ENCODE peak calls at places on chromosomes 4 and X, in ten cellular contexts. One of them, this sample, is unnamed.

GRCh38 chr4:56907489-56908205 is at the start of gene REST:
- DNase-seq in psoas muscle: peak
- DNase-seq in RWPE1: peak
- DNase-seq in foreskin fibroblast: peak
- DNase-seq in fibroblast of mammary gland: peak
- DNase-seq in fibroblast of villous mesenchyme: peak
- DNase-seq in colonic mucosa: peak
- DNase-seq in transverse colon: peak
- DNase-seq in spleen: peak
- DNase-seq in MCF 10A: peak
- DNase-seq in this sample: peak

GRCh38 chr4:101192244-101192643 is 155.1 kb downstream of the PPP3CA start:
- DNase-seq in psoas muscle: no peak
- DNase-seq in RWPE1: no peak
- DNase-seq in foreskin fibroblast: no peak
- DNase-seq in fibroblast of mammary gland: peak
- DNase-seq in fibroblast of villous mesenchyme: peak
- DNase-seq in colonic mucosa: no peak
- DNase-seq in transverse colon: no peak
- DNase-seq in spleen: no peak
- DNase-seq in MCF 10A: no peak
- DNase-seq in this sample: no peak

GRCh38 chrX:47351706-47352105 is 18.7 kb upstream of the ZNF157 start:
- DNase-seq in psoas muscle: no peak
- DNase-seq in RWPE1: no peak
- DNase-seq in foreskin fibroblast: no peak
- DNase-seq in fibroblast of mammary gland: peak
- DNase-seq in fibroblast of villous mesenchyme: peak
- DNase-seq in colonic mucosa: no peak
- DNase-seq in transverse colon: no peak
- DNase-seq in spleen: no peak
- DNase-seq in MCF 10A: peak
- DNase-seq in this sample: no peak

GRCh38 chr4:94036964-94037363 is 170.7 kb upstream of the SMARCAD1 start:
- DNase-seq in psoas muscle: no peak
- DNase-seq in RWPE1: no peak
- DNase-seq in foreskin fibroblast: no peak
- DNase-seq in fibroblast of mammary gland: no peak
- DNase-seq in fibroblast of villous mesenchyme: no peak
- DNase-seq in colonic mucosa: no peak
- DNase-seq in transverse colon: no peak
- DNase-seq in spleen: no peak
- DNase-seq in MCF 10A: peak
- DNase-seq in this sample: no peak

GRCh38 chrX:110847334-110847733 is 51.7 kb upstream of the CHRDL1 start:
- DNase-seq in psoas muscle: no peak
- DNase-seq in RWPE1: peak
- DNase-seq in foreskin fibroblast: peak
- DNase-seq in fibroblast of mammary gland: peak
- DNase-seq in fibroblast of villous mesenchyme: peak
- DNase-seq in colonic mucosa: peak
- DNase-seq in transverse colon: no peak
- DNase-seq in spleen: no peak
- DNase-seq in MCF 10A: peak
- DNase-seq in this sample: peak

GRCh38 chr4:71694946-71695345 is 88.9 kb downstream of the GC start:
- DNase-seq in psoas muscle: no peak
- DNase-seq in RWPE1: no peak
- DNase-seq in foreskin fibroblast: no peak
- DNase-seq in fibroblast of mammary gland: no peak
- DNase-seq in fibroblast of villous mesenchyme: no peak
- DNase-seq in colonic mucosa: no peak
- DNase-seq in transverse colon: no peak
- DNase-seq in spleen: no peak
- DNase-seq in MCF 10A: no peak
- DNase-seq in this sample: no peak

GRCh38 chr4:67697860-67698655 is 2.9 kb downstream of the UBA6 start:
- DNase-seq in psoas muscle: no peak
- DNase-seq in RWPE1: no peak
- DNase-seq in foreskin fibroblast: no peak
- DNase-seq in fibroblast of mammary gland: no peak
- DNase-seq in fibroblast of villous mesenchyme: no peak
- DNase-seq in colonic mucosa: no peak
- DNase-seq in transverse colon: no peak
- DNase-seq in spleen: no peak
- DNase-seq in MCF 10A: no peak
- DNase-seq in this sample: no peak

GRCh38 chrX:68936186-68936585 is 107.4 kb downstream of the EFNB1 start:
- DNase-seq in psoas muscle: no peak
- DNase-seq in RWPE1: no peak
- DNase-seq in foreskin fibroblast: no peak
- DNase-seq in fibroblast of mammary gland: peak
- DNase-seq in fibroblast of villous mesenchyme: no peak
- DNase-seq in colonic mucosa: no peak
- DNase-seq in transverse colon: peak
- DNase-seq in spleen: peak
- DNase-seq in MCF 10A: no peak
- DNase-seq in this sample: no peak

GRCh38 chr4:103099691-103100392 is at the start of gene BDH2:
- DNase-seq in psoas muscle: no peak
- DNase-seq in RWPE1: peak
- DNase-seq in foreskin fibroblast: peak
- DNase-seq in fibroblast of mammary gland: peak
- DNase-seq in fibroblast of villous mesenchyme: peak
- DNase-seq in colonic mucosa: peak
- DNase-seq in transverse colon: peak
- DNase-seq in spleen: no peak
- DNase-seq in MCF 10A: peak
- DNase-seq in this sample: peak

GRCh38 chr4:116202524-116202923 is 882.9 kb downstream of the TRAM1L1 start:
- DNase-seq in psoas muscle: no peak
- DNase-seq in RWPE1: no peak
- DNase-seq in foreskin fibroblast: no peak
- DNase-seq in fibroblast of mammary gland: no peak
- DNase-seq in fibroblast of villous mesenchyme: no peak
- DNase-seq in colonic mucosa: no peak
- DNase-seq in transverse colon: no peak
- DNase-seq in spleen: no peak
- DNase-seq in MCF 10A: no peak
- DNase-seq in this sample: no peak

GRCh38 chr4:56681158-56681848 is at the start of gene HOPX:
- DNase-seq in psoas muscle: no peak
- DNase-seq in RWPE1: no peak
- DNase-seq in foreskin fibroblast: no peak
- DNase-seq in fibroblast of mammary gland: no peak
- DNase-seq in fibroblast of villous mesenchyme: peak
- DNase-seq in colonic mucosa: no peak
- DNase-seq in transverse colon: peak
- DNase-seq in spleen: no peak
- DNase-seq in MCF 10A: peak
- DNase-seq in this sample: no peak

GRCh38 chr4:121252224-121252806 is 88.2 kb upstream of the TNIP3 start:
- DNase-seq in psoas muscle: peak
- DNase-seq in RWPE1: peak
- DNase-seq in foreskin fibroblast: peak
- DNase-seq in fibroblast of mammary gland: peak
- DNase-seq in fibroblast of villous mesenchyme: peak
- DNase-seq in colonic mucosa: peak
- DNase-seq in transverse colon: peak
- DNase-seq in spleen: peak
- DNase-seq in MCF 10A: peak
- DNase-seq in this sample: peak

GRCh38 chr4:141771889-141772830 is 135.8 kb downstream of the IL15 start:
- DNase-seq in psoas muscle: no peak
- DNase-seq in RWPE1: no peak
- DNase-seq in foreskin fibroblast: no peak
- DNase-seq in fibroblast of mammary gland: no peak
- DNase-seq in fibroblast of villous mesenchyme: no peak
- DNase-seq in colonic mucosa: no peak
- DNase-seq in transverse colon: no peak
- DNase-seq in spleen: no peak
- DNase-seq in MCF 10A: no peak
- DNase-seq in this sample: no peak

GRCh38 chr4:161799687-161800086 is 364.1 kb downstream of the FSTL5 start:
- DNase-seq in psoas muscle: no peak
- DNase-seq in RWPE1: no peak
- DNase-seq in foreskin fibroblast: peak
- DNase-seq in fibroblast of mammary gland: no peak
- DNase-seq in fibroblast of villous mesenchyme: peak
- DNase-seq in colonic mucosa: no peak
- DNase-seq in transverse colon: no peak
- DNase-seq in spleen: no peak
- DNase-seq in MCF 10A: peak
- DNase-seq in this sample: no peak

GRCh38 chr4:55180980-55181379 is 55.6 kb upstream of the KDR start:
- DNase-seq in psoas muscle: no peak
- DNase-seq in RWPE1: no peak
- DNase-seq in foreskin fibroblast: no peak
- DNase-seq in fibroblast of mammary gland: peak
- DNase-seq in fibroblast of villous mesenchyme: peak
- DNase-seq in colonic mucosa: no peak
- DNase-seq in transverse colon: no peak
- DNase-seq in spleen: no peak
- DNase-seq in MCF 10A: no peak
- DNase-seq in this sample: no peak

GRCh38 chr4:119240128-119240527 is 27.6 kb downstream of the USP53 start:
- DNase-seq in psoas muscle: no peak
- DNase-seq in RWPE1: no peak
- DNase-seq in foreskin fibroblast: no peak
- DNase-seq in fibroblast of mammary gland: no peak
- DNase-seq in fibroblast of villous mesenchyme: no peak
- DNase-seq in colonic mucosa: no peak
- DNase-seq in transverse colon: no peak
- DNase-seq in spleen: no peak
- DNase-seq in MCF 10A: no peak
- DNase-seq in this sample: no peak

GRCh38 chrX:103503163-103503852 is 16.0 kb downstream of the RAB40A start:
- DNase-seq in psoas muscle: no peak
- DNase-seq in RWPE1: no peak
- DNase-seq in foreskin fibroblast: peak
- DNase-seq in fibroblast of mammary gland: peak
- DNase-seq in fibroblast of villous mesenchyme: no peak
- DNase-seq in colonic mucosa: no peak
- DNase-seq in transverse colon: no peak
- DNase-seq in spleen: no peak
- DNase-seq in MCF 10A: peak
- DNase-seq in this sample: no peak
- TF ChIP-seq CTCF in psoas muscle: no peak
- TF ChIP-seq CTCF in RWPE1: no peak
- TF ChIP-seq CTCF in foreskin fibroblast: no peak
- TF ChIP-seq CTCF in fibroblast of mammary gland: no peak
- TF ChIP-seq CTCF in fibroblast of villous mesenchyme: no peak
- TF ChIP-seq CTCF in colonic mucosa: no peak
- TF ChIP-seq CTCF in transverse colon: no peak
- TF ChIP-seq CTCF in spleen: no peak
- TF ChIP-seq CTCF in MCF 10A: no peak
- TF ChIP-seq CTCF in this sample: no peak

DNA sequence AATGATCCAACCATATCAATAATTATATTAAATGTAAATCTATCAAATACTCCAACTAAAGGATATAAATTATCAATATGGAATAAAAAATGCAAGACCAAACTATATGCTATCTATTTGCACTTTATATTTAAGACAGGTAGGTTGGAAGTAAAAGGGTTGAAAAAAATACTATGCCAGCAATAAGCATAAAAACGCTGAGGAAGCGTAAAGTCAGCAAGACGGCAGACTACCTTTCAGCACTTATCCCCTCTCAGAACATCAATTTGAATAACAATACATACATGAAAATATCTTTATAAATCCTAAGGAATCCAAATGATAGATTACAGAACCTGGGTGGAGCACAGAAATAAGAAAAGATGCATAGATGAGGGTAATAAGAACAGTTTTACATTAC is 14.0 kb upstream of the GABRA3 start:
- DNase-seq in psoas muscle: no peak
- DNase-seq in RWPE1: no peak
- DNase-seq in foreskin fibroblast: no peak
- DNase-seq in fibroblast of mammary gland: no peak
- DNase-seq in fibroblast of villous mesenchyme: no peak
- DNase-seq in colonic mucosa: no peak
- DNase-seq in transverse colon: no peak
- DNase-seq in spleen: no peak
- DNase-seq in MCF 10A: no peak
- DNase-seq in this sample: no peak
- TF ChIP-seq CTCF in psoas muscle: no peak
- TF ChIP-seq CTCF in RWPE1: no peak
- TF ChIP-seq CTCF in foreskin fibroblast: no peak
- TF ChIP-seq CTCF in fibroblast of mammary gland: no peak
- TF ChIP-seq CTCF in fibroblast of villous mesenchyme: no peak
- TF ChIP-seq CTCF in colonic mucosa: no peak
- TF ChIP-seq CTCF in transverse colon: no peak
- TF ChIP-seq CTCF in spleen: no peak
- TF ChIP-seq CTCF in MCF 10A: no peak
- TF ChIP-seq CTCF in this sample: no peak

GRCh38 chrX:147550217-147550616 is 361.5 kb upstream of the FMR1 start:
- DNase-seq in psoas muscle: no peak
- DNase-seq in RWPE1: no peak
- DNase-seq in foreskin fibroblast: no peak
- DNase-seq in fibroblast of mammary gland: no peak
- DNase-seq in fibroblast of villous mesenchyme: no peak
- DNase-seq in colonic mucosa: no peak
- DNase-seq in transverse colon: no peak
- DNase-seq in spleen: no peak
- DNase-seq in MCF 10A: peak
- DNase-seq in this sample: peak
- TF ChIP-seq CTCF in psoas muscle: no peak
- TF ChIP-seq CTCF in RWPE1: no peak
- TF ChIP-seq CTCF in foreskin fibroblast: no peak
- TF ChIP-seq CTCF in fibroblast of mammary gland: no peak
- TF ChIP-seq CTCF in fibroblast of villous mesenchyme: no peak
- TF ChIP-seq CTCF in colonic mucosa: no peak
- TF ChIP-seq CTCF in transverse colon: no peak
- TF ChIP-seq CTCF in spleen: no peak
- TF ChIP-seq CTCF in MCF 10A: peak
- TF ChIP-seq CTCF in this sample: peak

GRCh38 chrX:155967653-155968052 is 29.8 kb upstream of the IL9R start:
- DNase-seq in psoas muscle: no peak
- DNase-seq in RWPE1: no peak
- DNase-seq in foreskin fibroblast: no peak
- DNase-seq in fibroblast of mammary gland: no peak
- DNase-seq in fibroblast of villous mesenchyme: no peak
- DNase-seq in colonic mucosa: no peak
- DNase-seq in transverse colon: no peak
- DNase-seq in spleen: no peak
- DNase-seq in MCF 10A: no peak
- DNase-seq in this sample: no peak

GRCh38 chrX:155968106-155968714 is 29.3 kb upstream of the IL9R start:
- DNase-seq in psoas muscle: no peak
- DNase-seq in RWPE1: no peak
- DNase-seq in foreskin fibroblast: no peak
- DNase-seq in fibroblast of mammary gland: no peak
- DNase-seq in fibroblast of villous mesenchyme: no peak
- DNase-seq in colonic mucosa: no peak
- DNase-seq in transverse colon: no peak
- DNase-seq in spleen: no peak
- DNase-seq in MCF 10A: no peak
- DNase-seq in this sample: no peak

GRCh38 chrX:155962906-155963305 is 34.6 kb upstream of the IL9R start:
- DNase-seq in psoas muscle: no peak
- DNase-seq in RWPE1: no peak
- DNase-seq in foreskin fibroblast: no peak
- DNase-seq in fibroblast of mammary gland: no peak
- DNase-seq in fibroblast of villous mesenchyme: no peak
- DNase-seq in colonic mucosa: no peak
- DNase-seq in transverse colon: no peak
- DNase-seq in spleen: no peak
- DNase-seq in MCF 10A: no peak
- DNase-seq in this sample: no peak

GRCh38 chrX:155966876-155967275 is 30.6 kb upstream of the IL9R start:
- DNase-seq in psoas muscle: no peak
- DNase-seq in RWPE1: peak
- DNase-seq in foreskin fibroblast: peak
- DNase-seq in fibroblast of mammary gland: peak
- DNase-seq in fibroblast of villous mesenchyme: peak
- DNase-seq in colonic mucosa: no peak
- DNase-seq in transverse colon: peak
- DNase-seq in spleen: no peak
- DNase-seq in MCF 10A: peak
- DNase-seq in this sample: peak
- TF ChIP-seq CTCF in psoas muscle: no peak
- TF ChIP-seq CTCF in RWPE1: peak
- TF ChIP-seq CTCF in foreskin fibroblast: no peak
- TF ChIP-seq CTCF in fibroblast of mammary gland: peak
- TF ChIP-seq CTCF in fibroblast of villous mesenchyme: peak
- TF ChIP-seq CTCF in colonic mucosa: no peak
- TF ChIP-seq CTCF in transverse colon: no peak
- TF ChIP-seq CTCF in spleen: peak
- TF ChIP-seq CTCF in MCF 10A: peak
- TF ChIP-seq CTCF in this sample: no peak

This sample was measured in nephron progenitor cell.